ENCODE peak calls at places on chromosomes 16 and 17, in eight cellular contexts. F is EH; L is hippocampal formation; I is GM13976; Q is prostate gland; T is Calu3; C is dermis microvascular lymphatic vessel endothelial cell; O is stimulated activated CD4-positive, alpha-beta T cell treated with anti-CD3 and anti-CD28 coated beads, Interleukin-4, amount 100 ng/mL, for 1 hour. X is an unnamed sample.

GRCh38 chr17:82050761-82051641 is 610 bp downstream of the RFNG start:
- DNase-seq in I (no peak), F (peak), O (no peak), L (no peak), T (no peak), C (no peak), Q (no peak), X (peak)

GRCh38 chr17:82830249-82830661 is 9.6 kb downstream of the ZNF750 start:
- DNase-seq in Q (no peak), C (no peak), F (no peak), O (no peak), T (no peak), L (no peak), I (no peak), X (no peak)

GRCh38 chr16:4608704-4608980 is 6.0 kb downstream of the UBALD1 start:
- DNase-seq in Q (no peak), L (no peak), F (no peak), O (no peak), I (peak), T (no peak), C (no peak), X (no peak)

GRCh38 chr17:61325382-61326073 is 74.1 kb upstream of the TBX2 start:
- DNase-seq in T (no peak), F (peak), C (no peak), O (no peak), L (no peak), I (no peak), Q (no peak), X (no peak)

GRCh38 chr16:83031524-83031923 is 404.8 kb downstream of the CDH13 start:
- DNase-seq in O (no peak), Q (no peak), L (no peak), C (no peak), I (no peak), T (no peak), F (peak), X (no peak)

GRCh38 chr16:4624827-4625616 is 396 bp downstream of the MGRN1 start:
- DNase-seq in I (peak), L (peak), F (peak), O (peak), Q (no peak), T (peak), C (peak), X (peak)

GRCh38 chr17:40034426-40035161 is 19.4 kb downstream of the CSF3 start:
- DNase-seq in T (no peak), Q (no peak), L (no peak), O (no peak), F (no peak), I (peak), C (no peak), X (no peak)

GRCh38 chr17:11682646-11683045 is 84.4 kb downstream of the DNAH9 start:
- DNase-seq in F (no peak), T (no peak), C (no peak), O (no peak), I (no peak), Q (no peak), L (no peak), X (no peak)

GRCh38 chr16:67882374-67883145 is 2.1 kb upstream of the NRN1L start:
- DNase-seq in O (no peak), C (no peak), T (no peak), Q (no peak), L (peak), I (no peak), F (peak), X (no peak)

GRCh38 chr17:57096472-57097198 is 11.6 kb downstream of the AKAP1 start:
- DNase-seq in I (no peak), Q (no peak), C (no peak), O (no peak), L (no peak), F (no peak), T (no peak), X (no peak)

GRCh38 chr16:17802566-17802965 is 331.8 kb upstream of the XYLT1 start:
- DNase-seq in Q (no peak), T (no peak), L (no peak), O (no peak), I (no peak), F (peak), C (no peak), X (no peak)

GRCh38 chr17:5758651-5759050 is 174.3 kb upstream of the NLRP1 start:
- DNase-seq in C (peak), T (peak), O (no peak), I (no peak), Q (no peak), F (peak), L (no peak), X (peak)

GRCh38 chr17:40378966-40379365 is 14.4 kb upstream of the GJD3 start:
- DNase-seq in C (no peak), T (no peak), O (no peak), Q (no peak), F (no peak), I (no peak), L (no peak), X (no peak)